ENCODE peak calls at places on chromosomes 6 and 20, in nine cellular contexts. F is heart right ventricle, B is AG04450, O is AG10803, W is epithelial cell of esophagus, S is RWPE2, Q is psoas muscle, E is kidney, M is endodermal cell. L is an unnamed sample.

GRCh38 chr6:134686071-134686470 is 263.8 kb downstream of the ALDH8A1 start:
- DNase-seq in S (no peak), M (no peak), Q (no peak), O (peak), F (no peak), W (peak), E (no peak), B (no peak), L (no peak)

GRCh38 chr6:127737009-127737486 is 160.1 kb downstream of the C6orf58 start:
- DNase-seq in W (peak), E (no peak), O (peak), F (peak), Q (no peak), S (no peak), M (no peak), B (peak), L (peak)

GRCh38 chr20:62313460-62314338 is 10.9 kb downstream of the ADRM1 start:
- DNase-seq in O (no peak), F (no peak), S (peak), M (no peak), Q (no peak), B (no peak), W (no peak), E (no peak), L (no peak)

GRCh38 chr6:28923318-28924102 is at the start of gene TRIM27:
- DNase-seq in E (peak), F (peak), M (peak), O (peak), S (peak), Q (peak), W (peak), B (peak), L (peak)

GRCh38 chr6:677919-678318 is 15.0 kb downstream of the EXOC2 start:
- DNase-seq in W (no peak), B (no peak), S (no peak), O (no peak), Q (no peak), M (no peak), F (no peak), E (no peak), L (no peak)

GRCh38 chr6:45746046-45746445 is 269.6 kb downstream of the CLIC5 start:
- DNase-seq in E (no peak), M (no peak), Q (no peak), B (peak), S (no peak), O (peak), W (peak), F (no peak), L (peak)

GRCh38 chr20:10329387-10330005 is 104.5 kb downstream of the MKKS start:
- DNase-seq in O (no peak), Q (no peak), S (no peak), E (no peak), B (no peak), F (no peak), W (no peak), M (no peak), L (no peak)

GRCh38 chr20:40945754-40946451 is 82.7 kb upstream of the TOP1 start:
- DNase-seq in O (peak), M (peak), W (peak), E (no peak), S (no peak), F (peak), Q (peak), B (no peak), L (peak)

GRCh38 chr6:134372603-134373281 is 54.8 kb upstream of the SGK1 start:
- DNase-seq in Q (no peak), O (peak), B (no peak), F (no peak), E (no peak), S (no peak), W (peak), M (no peak), L (peak)

GRCh38 chr6:157314705-157315321 is 8.5 kb downstream of the TMEM242 start:
- DNase-seq in O (peak), M (no peak), S (no peak), W (peak), E (no peak), Q (no peak), B (peak), F (no peak), L (peak)

GRCh38 chr6:73691512-73691911 is 4.5 kb upstream of the CD109 start:
- DNase-seq in O (no peak), S (no peak), E (no peak), F (no peak), Q (no peak), B (no peak), W (no peak), M (no peak), L (peak)

GRCh38 chr6:126086560-126086959 is 100.2 kb downstream of the TRMT11 start:
- DNase-seq in W (no peak), Q (no peak), S (no peak), O (no peak), B (no peak), E (no peak), F (no peak), M (no peak), L (no peak)

DNA sequence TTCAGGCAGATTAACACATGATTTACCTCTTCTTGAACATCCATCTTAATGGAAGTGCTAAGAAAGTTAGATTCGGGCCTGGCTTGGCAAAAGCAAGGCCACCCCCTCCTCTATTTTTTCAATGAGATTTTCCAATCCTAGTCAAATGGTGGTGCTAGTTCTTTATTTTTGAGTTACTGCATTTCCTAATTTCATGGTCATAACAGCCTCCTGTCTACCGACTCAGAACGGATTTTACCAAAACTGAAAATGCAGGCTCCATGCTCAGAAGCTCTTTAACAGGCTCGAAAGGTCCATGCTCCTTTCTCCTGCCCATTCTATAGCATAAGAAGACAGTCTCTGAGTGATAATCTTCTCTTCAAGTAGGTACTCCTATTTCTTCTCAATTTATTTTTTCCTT is 117.2 kb upstream of the ESR1 start:
- DNase-seq in E (no peak), W (no peak), O (peak), M (no peak), S (no peak), F (no peak), Q (no peak), B (no peak), L (peak)
- H3K4me3 ChIP-seq in E (peak), W (no peak), O (peak), M (no peak), S (no peak), F (peak), Q (peak), B (no peak), L (no peak)

DNA sequence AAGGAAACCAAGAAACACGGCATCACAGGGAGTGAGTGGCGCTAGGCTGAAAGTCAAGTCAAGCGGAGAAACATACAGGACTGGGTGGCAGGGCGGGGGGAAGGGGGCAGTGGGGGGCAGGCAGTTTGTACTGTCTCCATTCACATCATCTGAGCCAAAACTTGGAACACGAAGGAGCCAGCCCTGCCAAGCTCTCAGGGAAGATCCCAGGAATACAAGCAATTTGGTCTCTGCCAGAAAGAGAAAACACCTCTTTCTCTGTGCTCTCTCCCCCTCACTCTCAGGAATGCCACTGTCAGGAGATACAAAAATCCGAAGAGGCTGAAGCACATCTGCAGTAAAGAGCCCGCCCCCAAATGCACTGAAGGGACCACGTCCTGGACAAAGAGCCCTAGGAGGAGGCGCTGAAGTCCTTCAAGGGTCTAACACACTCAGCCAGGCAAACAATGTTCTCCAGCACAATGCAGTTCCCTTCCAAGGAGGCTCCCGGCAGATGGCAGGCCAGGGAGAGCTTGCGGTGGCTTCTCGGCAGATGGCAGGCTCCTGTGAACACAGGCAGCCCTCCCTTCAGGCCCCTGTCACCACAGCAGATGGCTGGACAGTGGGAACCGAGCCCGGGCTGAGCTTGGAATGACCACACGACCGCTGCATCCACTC is 90.0 kb downstream of the ATP9A start:
- DNase-seq in B (no peak), O (peak), M (no peak), E (no peak), S (no peak), F (no peak), Q (peak), W (no peak), L (peak)
- TF ChIP-seq CTCF in B (peak), O (peak), M (no peak), E (no peak), S (no peak), F (no peak), Q (no peak), W (peak), L (peak)

DNA sequence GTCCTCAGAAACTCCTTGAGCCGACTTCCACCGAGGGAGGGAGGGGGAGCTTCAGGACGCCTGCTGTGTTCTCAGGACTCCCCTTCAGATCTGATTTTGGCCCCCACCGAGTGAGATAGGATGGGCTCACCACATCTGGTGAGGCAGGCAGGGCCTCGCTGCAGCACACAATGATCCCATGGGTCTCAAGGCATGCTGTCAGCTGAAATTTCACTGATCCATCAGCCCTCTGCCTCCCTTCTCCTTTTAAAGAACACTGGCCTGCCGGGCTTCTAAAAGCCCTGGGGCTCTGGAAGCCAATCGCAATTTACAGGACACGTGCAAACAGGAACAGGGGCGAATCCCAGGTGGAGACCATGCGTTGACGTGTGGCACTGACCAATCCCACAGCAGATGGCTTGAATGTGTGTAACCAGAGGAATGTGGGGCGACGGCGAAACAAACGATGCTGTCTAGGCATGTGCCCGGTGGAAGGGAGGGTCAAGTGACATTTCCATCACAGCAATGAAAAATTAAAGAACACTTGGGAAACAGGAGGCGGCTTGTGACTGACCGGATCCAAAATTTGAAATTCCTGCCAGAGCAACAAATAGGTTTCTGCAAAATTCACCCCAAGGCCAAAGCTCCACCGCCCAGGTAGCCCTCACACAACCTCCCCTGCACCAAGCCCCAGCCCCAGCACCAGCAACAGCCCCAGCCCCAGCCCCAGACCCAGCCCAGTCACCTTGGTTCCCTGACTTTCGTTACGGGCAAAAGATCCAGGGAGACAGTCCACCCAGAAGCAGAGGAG is 167.1 kb upstream of the ZNF337 start:
- DNase-seq in S (no peak), F (no peak), E (peak), M (peak), W (peak), B (no peak), Q (no peak), O (no peak), L (peak)
- H3K4me3 ChIP-seq in S (peak), F (peak), E (peak), M (peak), W (peak), B (peak), Q (peak), O (peak), L (peak)

GRCh38 chr6:136030131-136030530 is 178.6 kb downstream of the PDE7B start:
- DNase-seq in O (peak), W (no peak), E (no peak), F (no peak), Q (no peak), B (no peak), M (no peak), S (no peak), L (no peak)
- TF ChIP-seq CTCF in O (no peak), W (no peak), E (no peak), F (no peak), Q (no peak), B (no peak), M (no peak), S (no peak), L (no peak)

GRCh38 chr6:54068694-54069093 is 42.5 kb upstream of the MLIP start:
- DNase-seq in E (no peak), M (no peak), Q (no peak), O (no peak), S (no peak), F (no peak), W (no peak), B (no peak), L (no peak)

GRCh38 chr6:54058236-54058635 is 53.0 kb upstream of the MLIP start:
- DNase-seq in O (no peak), W (no peak), M (no peak), S (no peak), F (peak), E (no peak), B (no peak), Q (no peak), L (no peak)

GRCh38 chr6:54059683-54060082 is 51.6 kb upstream of the MLIP start:
- DNase-seq in F (no peak), Q (no peak), W (no peak), B (no peak), E (no peak), O (no peak), M (no peak), S (no peak), L (no peak)

GRCh38 chr6:54060286-54060685 is 51.0 kb upstream of the MLIP start:
- DNase-seq in S (no peak), M (no peak), Q (no peak), E (no peak), B (no peak), W (peak), O (peak), F (no peak), L (peak)

DNA sequence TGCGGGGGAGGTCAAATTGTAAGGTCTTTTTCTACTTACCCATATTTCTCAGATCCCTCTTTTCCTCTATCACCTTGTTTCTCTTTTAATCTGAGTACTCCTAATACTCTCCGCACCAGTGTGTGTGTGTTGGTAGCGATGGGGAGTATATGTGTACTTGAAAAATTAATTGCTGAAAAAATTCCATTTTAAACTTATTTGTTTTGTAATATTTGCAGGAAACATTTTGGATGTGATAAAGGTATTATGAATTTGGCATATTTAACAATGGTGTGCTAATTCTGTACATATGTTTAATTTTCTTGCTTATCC is 48.1 kb upstream of the MLIP start:
- DNase-seq in W (no peak), F (no peak), B (no peak), M (no peak), O (no peak), E (no peak), Q (no peak), S (no peak), L (no peak)
- H3K4me3 ChIP-seq in W (no peak), F (no peak), B (no peak), M (no peak), O (no peak), E (no peak), Q (peak), S (no peak), L (no peak)

GRCh38 chr6:137162692-137163303 is 10.6 kb downstream of the IL22RA2 start:
- DNase-seq in S (no peak), M (no peak), B (no peak), F (no peak), E (no peak), Q (no peak), O (no peak), W (no peak), L (no peak)

GRCh38 chr6:137163732-137164318 is 9.6 kb downstream of the IL22RA2 start:
- DNase-seq in B (no peak), O (no peak), F (no peak), Q (no peak), S (no peak), M (peak), W (no peak), E (no peak), L (no peak)

GRCh38 chr6:137167702-137168377 is 5.6 kb downstream of the IL22RA2 start:
- DNase-seq in M (no peak), S (no peak), B (no peak), O (no peak), W (no peak), F (no peak), Q (no peak), E (no peak), L (no peak)

GRCh38 chr6:137166247-137167098 is 7.0 kb downstream of the IL22RA2 start:
- DNase-seq in B (no peak), O (no peak), Q (no peak), W (no peak), M (no peak), E (no peak), F (no peak), S (no peak), L (no peak)

DNA sequence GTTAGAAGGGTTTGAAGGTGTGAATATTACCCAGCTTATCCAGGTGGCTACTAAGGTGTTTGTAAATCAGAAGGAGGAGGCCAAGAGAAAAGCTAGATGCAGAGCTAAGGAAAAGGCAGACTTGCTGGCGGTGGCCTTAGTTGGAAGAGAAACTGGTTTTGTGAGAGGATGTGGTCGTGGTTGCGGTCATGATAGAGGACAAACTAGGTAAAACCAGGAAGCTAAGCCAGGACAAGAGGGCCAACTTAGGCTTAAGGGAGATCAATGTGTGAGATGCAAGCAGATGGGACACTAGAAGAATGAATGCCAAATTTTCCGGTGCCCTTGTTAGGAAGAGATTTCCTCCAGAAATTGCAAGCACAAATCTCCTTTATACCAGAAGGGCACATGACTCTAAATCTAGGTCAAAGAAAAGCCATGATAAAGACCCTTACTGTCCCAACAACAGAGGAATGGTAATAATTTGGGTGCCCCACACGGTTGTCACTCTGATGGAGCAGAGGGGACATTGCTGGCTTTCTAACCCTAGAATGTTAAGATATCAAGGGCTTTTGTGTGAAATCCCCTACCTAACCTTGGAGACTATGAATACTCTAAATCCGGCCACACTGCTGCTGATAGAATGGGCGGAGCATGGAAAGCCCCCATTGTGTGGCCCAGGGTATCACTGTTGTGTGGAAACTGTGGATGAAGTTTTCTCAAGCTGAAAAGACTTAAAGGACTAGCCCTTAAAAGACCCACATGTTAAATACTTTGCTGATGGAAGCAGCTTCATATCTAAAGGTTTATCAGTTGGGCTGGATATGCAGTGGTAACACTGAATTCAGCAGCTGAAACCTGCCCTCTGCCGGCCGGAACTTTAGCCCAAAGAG is 7.8 kb downstream of the IL22RA2 start:
- DNase-seq in Q (no peak), W (peak), M (no peak), B (no peak), O (peak), F (no peak), E (no peak), S (no peak), L (peak)
- TF ChIP-seq CTCF in Q (no peak), W (peak), M (peak), B (peak), O (peak), F (peak), E (no peak), S (peak), L (peak)

L was measured in choroid plexus epithelial cell.